ENCODE peak calls at places on chromosomes 4 and X, in four cellular contexts. Z, L, R and M are unnamed samples.

GRCh38 chr4:74433043-74433442 is 11.9 kb upstream of the AREG start:
- DNase-seq in Z (no peak), R (no peak), L (no peak), M (no peak)

GRCh38 chr4:62644372-62644771 is 1444.2 kb downstream of the ADGRL3 start:
- DNase-seq in R (peak; percentile 18), Z (no peak), L (peak; percentile 15), M (no peak)

GRCh38 chrX:85561216-85561615 is 181.8 kb upstream of the POF1B start:
- DNase-seq in L (no peak), Z (no peak), R (no peak), M (no peak)

GRCh38 chr4:3447431-3448395 is 5.9 kb downstream of the HGFAC start:
- DNase-seq in R (no peak), Z (no peak), L (no peak), M (no peak)

GRCh38 chr4:38804654-38805295 is at the start of gene TLR1:
- DNase-seq in Z (no peak), L (peak; percentile 25), R (no peak), M (no peak)

GRCh38 chr4:94558392-94558920 is 106.7 kb downstream of the PDLIM5 start:
- DNase-seq in L (no peak), R (no peak), Z (no peak), M (no peak)

GRCh38 chr4:150167054-150167453 is 88.8 kb downstream of the DCLK2 start:
- DNase-seq in Z (no peak), L (no peak), R (no peak), M (no peak)

GRCh38 chrX:43962636-43963035 is 10.6 kb downstream of the NDP start:
- DNase-seq in Z (no peak), L (no peak), R (no peak), M (no peak)

GRCh38 chrX:37075892-37076595 is 67.9 kb downstream of the FAM47C start:
- DNase-seq in R (no peak), L (no peak), Z (no peak), M (no peak)

GRCh38 chr4:23455482-23455881 is 434.4 kb downstream of the PPARGC1A start:
- DNase-seq in L (peak; percentile 1), Z (no peak), R (peak; percentile 24), M (peak; percentile 3)

GRCh38 chr4:168880811-168881595 is 129.1 kb downstream of the CBR4 start:
- DNase-seq in R (no peak), L (peak; percentile 49), Z (no peak), M (no peak)

GRCh38 chrX:40120838-40121580 is 23.3 kb upstream of the BCOR start:
- DNase-seq in Z (no peak), L (no peak), R (no peak), M (no peak)

GRCh38 chr4:112817933-112818921 is 181.3 kb downstream of the LARP7 start:
- DNase-seq in L (peak; percentile 7), R (peak; percentile 81), Z (no peak), M (peak; percentile 74)

GRCh38 chrX:12118134-12118533 is 20.1 kb upstream of the FRMPD4 start:
- DNase-seq in R (no peak), L (no peak), Z (no peak), M (no peak)

GRCh38 chr4:147596976-147597375 is 20.2 kb upstream of the TMEM184C start:
- DNase-seq in L (no peak), Z (no peak), R (no peak), M (peak; percentile 10)

GRCh38 chrX:119292445-119292844 is 56.4 kb downstream of the PGRMC1 start:
- DNase-seq in L (no peak), R (no peak), Z (no peak), M (no peak)

GRCh38 chr4:2832981-2833670 is 10.5 kb upstream of the ADD1 start:
- DNase-seq in Z (no peak), R (no peak), L (no peak), M (no peak)

GRCh38 chr4:2534904-2535385 is 1.5 kb upstream of the FAM193A start:
- DNase-seq in L (peak; percentile 47), R (no peak), Z (no peak), M (peak; percentile 12)

GRCh38 chr4:52643846-52644245 is 15.3 kb downstream of the USP46 start:
- DNase-seq in R (no peak), Z (no peak), L (peak; percentile 34), M (no peak)

GRCh38 chrX:38175140-38175539 is 45.5 kb downstream of the SRPX start:
- DNase-seq in R (peak; percentile 39), Z (peak; percentile 28), L (peak; percentile 27), M (peak; percentile 18)

GRCh38 chr4:22607382-22607781 is 85.4 kb upstream of the GBA3 start:
- DNase-seq in Z (no peak), L (peak; percentile 35), R (peak; percentile 36), M (peak; percentile 8)

GRCh38 chr4:98613453-98614075 is 44.8 kb downstream of the TSPAN5 start:
- DNase-seq in R (no peak), Z (no peak), L (no peak), M (no peak)

GRCh38 chrX:109890910-109891502 is 111.9 kb upstream of the TMEM164 start:
- DNase-seq in L (peak; percentile 43), Z (peak; percentile 68), R (peak; percentile 70), M (peak; percentile 72)

GRCh38 chr4:139214039-139214534 is 37.1 kb upstream of the ELF2 start:
- DNase-seq in L (peak; percentile 69), R (peak; percentile 41), Z (no peak), M (no peak)

GRCh38 chrX:49071877-49072711 is 1.7 kb downstream of the PRAF2 start:
- DNase-seq in L (no peak), Z (peak; percentile 31), R (peak; percentile 76), M (no peak)

GRCh38 chr4:1400191-1400805 is 5.9 kb downstream of the NKX1-1 start:
- DNase-seq in R (no peak), L (no peak), Z (no peak), M (no peak)

GRCh38 chr4:13640149-13640671 is 12.7 kb upstream of the BOD1L1 start:
- DNase-seq in R (peak; percentile 18), Z (no peak), L (no peak), M (no peak)

GRCh38 chr4:146453192-146453591 is 68.5 kb downstream of the SLC10A7 start:
- DNase-seq in Z (no peak), R (no peak), L (no peak), M (no peak)

GRCh38 chr4:2923141-2923551 is 40.1 kb downstream of the NOP14 start:
- DNase-seq in R (no peak), L (no peak), Z (no peak), M (no peak)

GRCh38 chrX:78329486-78329885 is 2.1 kb upstream of the CYSLTR1 start:
- DNase-seq in R (no peak), L (no peak), Z (no peak), M (no peak)

GRCh38 chrX:78330068-78330467 is 2.7 kb upstream of the CYSLTR1 start:
- DNase-seq in Z (no peak), R (no peak), L (no peak), M (no peak)

GRCh38 chrX:78331708-78332107 is 4.3 kb upstream of the CYSLTR1 start:
- DNase-seq in L (no peak), Z (no peak), R (no peak), M (no peak)

GRCh38 chrX:78330540-78330939 is 3.1 kb upstream of the CYSLTR1 start:
- DNase-seq in Z (no peak), R (no peak), L (no peak), M (no peak)

DNA sequence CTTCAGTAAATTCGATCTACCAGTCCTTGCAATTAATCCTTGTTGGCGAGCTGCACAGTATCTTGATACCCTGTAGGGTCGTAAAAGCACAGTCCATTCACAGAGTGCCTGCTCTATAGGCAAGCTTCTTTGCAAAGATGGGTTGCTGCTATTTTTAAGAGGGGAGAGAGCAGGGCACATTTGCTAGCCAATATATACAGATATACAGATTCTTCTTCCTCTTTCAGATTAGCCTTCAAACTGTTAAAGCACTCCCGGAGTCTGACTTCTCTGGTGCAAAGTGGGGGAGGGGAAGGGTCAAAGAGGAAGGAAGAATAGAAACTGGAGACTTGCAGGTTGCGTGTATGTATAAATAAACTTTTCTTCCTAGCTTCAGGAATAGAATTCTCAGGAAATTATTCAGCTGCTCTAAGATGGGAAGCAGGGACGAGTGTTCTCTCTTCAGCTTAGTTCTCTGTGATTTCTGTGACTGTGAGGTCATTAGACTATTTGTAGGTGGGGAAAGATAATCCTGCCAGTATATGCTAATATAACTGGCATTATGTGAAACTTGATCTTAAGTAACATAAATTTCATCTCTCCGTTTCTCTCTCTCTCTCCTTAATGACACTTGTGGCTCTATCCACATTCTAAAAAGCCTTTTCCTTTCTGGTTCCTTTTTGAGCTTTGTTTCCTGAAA is at the start of gene CYSLTR1:
- DNase-seq in R (no peak), Z (no peak), L (no peak), M (no peak)
- TF ChIP-seq NR3C1 in R (no peak), Z (no peak), L (no peak), M (no peak)

GRCh38 chr4:71453516-71453915 is 114.7 kb downstream of the SLC4A4 start:
- DNase-seq in Z (no peak), R (no peak), L (no peak), M (no peak)
- TF ChIP-seq NR3C1 in Z (no peak), R (no peak), L (no peak), M (no peak)

DNA sequence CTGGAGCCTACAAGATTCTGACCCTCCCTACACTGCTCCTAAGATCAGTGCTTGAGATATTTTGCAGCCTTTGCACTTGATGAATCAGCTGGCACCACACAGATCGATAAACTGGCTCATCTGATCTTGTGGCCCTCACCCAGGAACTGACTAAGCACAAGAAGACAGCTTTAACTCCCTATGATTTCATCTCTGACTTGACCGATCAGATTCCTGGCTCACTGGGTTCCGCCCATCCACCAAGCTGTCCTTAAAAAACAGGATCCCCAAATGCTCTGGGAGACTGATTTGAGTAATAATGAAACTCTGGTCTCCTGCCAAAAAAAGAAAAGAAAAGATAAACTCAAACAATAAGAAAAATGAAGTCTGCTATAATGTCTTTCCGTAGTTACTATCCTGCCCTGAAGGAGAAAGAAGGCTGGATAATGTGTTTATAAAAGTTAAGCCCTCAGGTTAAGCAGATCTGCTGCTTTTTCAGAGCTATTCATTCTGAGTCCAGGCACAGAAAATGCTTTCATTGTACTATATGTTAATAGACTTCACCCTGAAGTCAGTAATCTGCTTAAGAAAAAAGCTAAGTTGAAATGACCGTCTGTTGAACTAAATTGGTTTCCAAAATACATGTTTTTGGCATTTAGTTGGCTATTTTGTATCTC is 795.2 kb downstream of the TRIML1 start:
- DNase-seq in R (no peak), L (no peak), Z (no peak), M (no peak)
- TF ChIP-seq NR3C1 in R (no peak), L (no peak), Z (no peak), M (no peak)

DNA sequence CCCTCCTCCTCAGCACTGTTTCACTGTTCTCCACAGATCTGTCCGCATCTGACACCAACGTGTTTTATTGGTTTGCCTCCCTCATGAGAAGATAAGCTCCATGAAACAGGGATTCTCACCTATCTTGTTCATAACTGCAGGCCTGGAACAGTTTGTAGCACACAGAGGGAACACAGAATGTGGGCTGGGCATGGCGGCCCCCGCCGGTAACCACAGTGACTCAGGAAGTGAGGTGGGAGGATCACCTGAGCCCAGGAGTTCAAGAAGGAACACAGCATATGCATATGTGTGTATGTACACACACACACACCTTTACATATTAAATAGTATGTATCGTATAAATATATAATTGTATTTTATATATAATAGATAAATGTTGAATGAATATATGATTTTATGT is 168.6 kb downstream of the AFAP1 start:
- DNase-seq in R (no peak), Z (no peak), L (no peak), M (no peak)
- TF ChIP-seq NR3C1 in R (no peak), Z (no peak), L (no peak), M (no peak)